ENCODE peak calls at places on chromosome 21, in five cellular contexts. One of them, this sample, is unnamed.

GRCh38 chr21:41227357-41228005 is 59.5 kb downstream of the BACE2 start:
- DNase-seq in IMR-90: no peak
- DNase-seq in ascending aorta: no peak
- DNase-seq in AG04450: no peak
- DNase-seq in choroid plexus epithelial cell: no peak
- DNase-seq in this sample: no peak

GRCh38 chr21:25862596-25862995 is 127.8 kb downstream of the GABPA start:
- DNase-seq in IMR-90: peak; percentile 39
- DNase-seq in ascending aorta: no peak
- DNase-seq in AG04450: no peak
- DNase-seq in choroid plexus epithelial cell: peak; percentile 71
- DNase-seq in this sample: no peak

GRCh38 chr21:31675332-31675731 is 15.8 kb downstream of the SOD1 start:
- DNase-seq in IMR-90: no peak
- DNase-seq in ascending aorta: no peak
- DNase-seq in AG04450: no peak
- DNase-seq in choroid plexus epithelial cell: no peak
- DNase-seq in this sample: no peak

GRCh38 chr21:15000076-15000475 is 64.7 kb downstream of the NRIP1 start:
- DNase-seq in IMR-90: peak; percentile 68
- DNase-seq in ascending aorta: no peak
- DNase-seq in AG04450: no peak
- DNase-seq in choroid plexus epithelial cell: peak; percentile 90
- DNase-seq in this sample: no peak

GRCh38 chr21:34881894-34882371 is 167.2 kb downstream of the RUNX1 start:
- DNase-seq in IMR-90: peak; percentile 92
- DNase-seq in ascending aorta: no peak
- DNase-seq in AG04450: peak; percentile 67
- DNase-seq in choroid plexus epithelial cell: peak; percentile 84
- DNase-seq in this sample: no peak

GRCh38 chr21:35195232-35195631 is 146.1 kb upstream of the RUNX1 start:
- DNase-seq in IMR-90: no peak
- DNase-seq in ascending aorta: no peak
- DNase-seq in AG04450: no peak
- DNase-seq in choroid plexus epithelial cell: no peak
- DNase-seq in this sample: no peak

GRCh38 chr21:36504067-36505058 is 24.4 kb upstream of the CLDN14 start:
- DNase-seq in IMR-90: peak; percentile 68
- DNase-seq in ascending aorta: no peak
- DNase-seq in AG04450: peak; percentile 24
- DNase-seq in choroid plexus epithelial cell: peak; percentile 79
- DNase-seq in this sample: no peak

GRCh38 chr21:39029086-39029772 is 154.0 kb downstream of the PSMG1 start:
- DNase-seq in IMR-90: peak; percentile 83
- DNase-seq in ascending aorta: no peak
- DNase-seq in AG04450: peak; percentile 71
- DNase-seq in choroid plexus epithelial cell: peak; percentile 73
- DNase-seq in this sample: peak; percentile 51

GRCh38 chr21:36929622-36930021 is 36.8 kb downstream of the HLCS start:
- DNase-seq in IMR-90: peak; percentile 49
- DNase-seq in ascending aorta: no peak
- DNase-seq in AG04450: no peak
- DNase-seq in choroid plexus epithelial cell: peak; percentile 41
- DNase-seq in this sample: no peak

GRCh38 chr21:36705679-36706481 is 7.0 kb downstream of the SIM2 start:
- DNase-seq in IMR-90: no peak
- DNase-seq in ascending aorta: no peak
- DNase-seq in AG04450: no peak
- DNase-seq in choroid plexus epithelial cell: no peak
- DNase-seq in this sample: no peak

GRCh38 chr21:45032332-45032731 is 42.0 kb upstream of the ADARB1 start:
- DNase-seq in IMR-90: no peak
- DNase-seq in ascending aorta: peak; percentile 8
- DNase-seq in AG04450: no peak
- DNase-seq in choroid plexus epithelial cell: no peak
- DNase-seq in this sample: no peak

GRCh38 chr21:45034556-45035476 is 39.6 kb upstream of the ADARB1 start:
- DNase-seq in IMR-90: no peak
- DNase-seq in ascending aorta: peak; percentile 6
- DNase-seq in AG04450: no peak
- DNase-seq in choroid plexus epithelial cell: no peak
- DNase-seq in this sample: no peak

GRCh38 chr21:45032977-45033705 is 41.2 kb upstream of the ADARB1 start:
- DNase-seq in IMR-90: no peak
- DNase-seq in ascending aorta: peak; percentile 5
- DNase-seq in AG04450: no peak
- DNase-seq in choroid plexus epithelial cell: peak; percentile 29
- DNase-seq in this sample: no peak

GRCh38 chr21:45035477-45035848 is 38.9 kb upstream of the ADARB1 start:
- DNase-seq in IMR-90: no peak
- DNase-seq in ascending aorta: no peak
- DNase-seq in AG04450: no peak
- DNase-seq in choroid plexus epithelial cell: no peak
- DNase-seq in this sample: no peak

GRCh38 chr21:45033791-45034555 is 40.4 kb upstream of the ADARB1 start:
- DNase-seq in IMR-90: peak; percentile 73
- DNase-seq in ascending aorta: peak; percentile 8
- DNase-seq in AG04450: no peak
- DNase-seq in choroid plexus epithelial cell: peak; percentile 90
- DNase-seq in this sample: no peak
- H3K4me3 ChIP-seq in IMR-90: no peak overlapping the region
- H3K4me3 ChIP-seq in ascending aorta: peak overlapping the region; percentile 18
- H3K4me3 ChIP-seq in AG04450: no peak overlapping the region
- H3K4me3 ChIP-seq in choroid plexus epithelial cell: peak overlapping the region; percentile 32
- H3K4me3 ChIP-seq in this sample: no peak overlapping the region

GRCh38 chr21:44509539-44509938 is 30.5 kb downstream of the KRTAP10-1 start:
- DNase-seq in IMR-90: no peak
- DNase-seq in ascending aorta: no peak
- DNase-seq in AG04450: no peak
- DNase-seq in choroid plexus epithelial cell: no peak
- DNase-seq in this sample: no peak
- TF ChIP-seq CTCF in IMR-90: no peak
- TF ChIP-seq CTCF in ascending aorta: no peak
- TF ChIP-seq CTCF in AG04450: no peak
- TF ChIP-seq CTCF in choroid plexus epithelial cell: no peak
- TF ChIP-seq CTCF in this sample: no peak

GRCh38 chr21:42525228-42525604 is 11.6 kb downstream of the SLC37A1 start:
- DNase-seq in IMR-90: peak; percentile 15
- DNase-seq in ascending aorta: no peak
- DNase-seq in AG04450: no peak
- DNase-seq in choroid plexus epithelial cell: peak; percentile 59
- DNase-seq in this sample: no peak
- H3K4me3 ChIP-seq in IMR-90: no peak overlapping the region
- H3K4me3 ChIP-seq in ascending aorta: no peak overlapping the region
- H3K4me3 ChIP-seq in AG04450: no peak overlapping the region
- H3K4me3 ChIP-seq in choroid plexus epithelial cell: peak overlapping the region; percentile 29
- H3K4me3 ChIP-seq in this sample: no peak overlapping the region

GRCh38 chr21:32824950-32825349 is 53.4 kb upstream of the PAXBP1 start:
- DNase-seq in IMR-90: no peak
- DNase-seq in ascending aorta: no peak
- DNase-seq in AG04450: no peak
- DNase-seq in choroid plexus epithelial cell: no peak
- DNase-seq in this sample: no peak
- TF ChIP-seq CTCF in IMR-90: no peak
- TF ChIP-seq CTCF in ascending aorta: no peak
- TF ChIP-seq CTCF in AG04450: no peak
- TF ChIP-seq CTCF in choroid plexus epithelial cell: no peak
- TF ChIP-seq CTCF in this sample: no peak

GRCh38 chr21:43812139-43812821 is 22.9 kb downstream of the RRP1 start:
- DNase-seq in IMR-90: no peak
- DNase-seq in ascending aorta: no peak
- DNase-seq in AG04450: no peak
- DNase-seq in choroid plexus epithelial cell: no peak
- DNase-seq in this sample: no peak
- H3K4me3 ChIP-seq in IMR-90: no peak overlapping the region
- H3K4me3 ChIP-seq in ascending aorta: no peak overlapping the region
- H3K4me3 ChIP-seq in AG04450: no peak overlapping the region
- H3K4me3 ChIP-seq in choroid plexus epithelial cell: no peak overlapping the region
- H3K4me3 ChIP-seq in this sample: no peak overlapping the region

DNA sequence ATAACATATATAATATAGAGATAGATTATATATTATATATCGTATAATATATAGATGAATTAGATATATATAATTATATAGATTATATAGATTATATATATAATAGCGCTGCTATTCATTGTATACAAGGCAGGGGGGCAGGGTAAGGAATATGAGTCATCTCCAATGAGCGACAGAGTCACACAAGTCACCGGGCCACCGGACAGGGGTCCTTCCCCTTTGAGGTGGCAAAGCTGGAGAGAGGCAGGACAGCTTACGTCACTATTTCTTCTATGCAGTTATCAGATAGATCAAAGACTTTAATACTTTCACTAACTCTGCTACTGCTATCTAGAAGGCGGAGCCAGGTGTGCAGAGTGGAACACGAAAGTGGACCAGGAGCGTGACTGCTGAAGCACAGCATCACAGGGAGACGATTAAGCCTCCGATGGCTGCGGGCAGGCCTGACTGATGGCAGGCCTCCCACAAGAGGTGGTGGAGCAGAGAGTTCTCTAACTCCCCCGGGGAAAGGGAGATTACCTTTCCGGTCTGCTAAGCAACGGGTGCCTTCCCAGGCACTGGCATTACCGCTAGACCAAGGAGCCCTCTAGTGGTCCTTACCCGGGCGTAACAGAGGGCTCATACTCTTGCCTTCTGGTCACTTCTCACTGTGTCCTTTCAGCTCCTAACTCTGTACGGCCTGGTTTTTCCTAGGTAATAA is 2154.7 kb downstream of the MRPL39 start:
- DNase-seq in IMR-90: no peak
- DNase-seq in ascending aorta: no peak
- DNase-seq in AG04450: no peak
- DNase-seq in choroid plexus epithelial cell: no peak
- DNase-seq in this sample: no peak
- TF ChIP-seq CTCF in IMR-90: no peak
- TF ChIP-seq CTCF in ascending aorta: no peak
- TF ChIP-seq CTCF in AG04450: no peak
- TF ChIP-seq CTCF in choroid plexus epithelial cell: no peak
- TF ChIP-seq CTCF in this sample: no peak

DNA sequence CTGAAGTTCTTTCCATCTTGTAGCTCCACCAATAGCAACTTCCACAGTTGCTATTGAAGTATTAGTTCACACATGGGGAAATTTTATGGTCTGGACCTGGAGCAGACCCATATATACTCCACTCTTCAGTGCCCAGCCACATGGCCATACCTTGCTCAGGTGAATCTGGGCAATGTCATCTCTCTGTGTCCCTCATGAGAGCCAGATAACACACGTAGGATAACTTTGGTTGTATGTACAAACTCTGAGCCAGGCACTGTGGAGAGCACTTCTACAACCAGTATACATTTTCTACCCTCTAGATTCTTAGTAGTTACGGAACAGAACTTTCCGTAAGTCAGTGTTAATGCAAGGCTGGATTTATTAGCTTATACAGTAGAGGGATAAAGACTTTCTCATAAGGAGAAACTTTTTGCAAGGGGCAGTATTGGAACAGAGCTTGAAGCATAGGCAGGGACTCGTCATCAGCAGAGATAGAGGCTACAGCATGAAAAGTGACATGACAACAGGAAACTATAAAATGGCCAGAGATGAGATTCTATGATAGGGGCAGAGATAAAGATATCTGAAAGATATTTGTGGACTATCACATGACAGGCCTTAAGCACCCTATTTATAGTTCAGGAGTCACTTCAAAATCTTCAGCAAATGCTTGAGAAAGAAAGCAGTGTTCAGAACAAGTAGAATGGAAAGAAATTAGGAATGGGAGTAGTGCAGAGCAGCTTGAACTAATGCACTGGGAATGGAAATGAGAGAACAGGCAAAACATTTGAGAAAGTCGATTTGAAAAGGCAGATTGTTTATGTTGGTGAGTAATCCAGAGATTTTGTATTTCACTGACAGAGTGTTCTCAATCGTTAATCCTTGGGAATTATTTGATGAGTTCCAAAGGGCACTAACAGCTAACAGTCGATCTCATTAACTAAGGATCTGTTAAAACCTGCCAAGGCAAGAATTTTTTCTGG is 481.8 kb downstream of the USP25 start:
- DNase-seq in IMR-90: peak; percentile 1
- DNase-seq in ascending aorta: no peak
- DNase-seq in AG04450: no peak
- DNase-seq in choroid plexus epithelial cell: peak; percentile 30
- DNase-seq in this sample: no peak
- H3K4me3 ChIP-seq in IMR-90: no peak overlapping the region
- H3K4me3 ChIP-seq in ascending aorta: no peak overlapping the region
- H3K4me3 ChIP-seq in AG04450: no peak overlapping the region
- H3K4me3 ChIP-seq in choroid plexus epithelial cell: no peak overlapping the region
- H3K4me3 ChIP-seq in this sample: no peak overlapping the region

DNA sequence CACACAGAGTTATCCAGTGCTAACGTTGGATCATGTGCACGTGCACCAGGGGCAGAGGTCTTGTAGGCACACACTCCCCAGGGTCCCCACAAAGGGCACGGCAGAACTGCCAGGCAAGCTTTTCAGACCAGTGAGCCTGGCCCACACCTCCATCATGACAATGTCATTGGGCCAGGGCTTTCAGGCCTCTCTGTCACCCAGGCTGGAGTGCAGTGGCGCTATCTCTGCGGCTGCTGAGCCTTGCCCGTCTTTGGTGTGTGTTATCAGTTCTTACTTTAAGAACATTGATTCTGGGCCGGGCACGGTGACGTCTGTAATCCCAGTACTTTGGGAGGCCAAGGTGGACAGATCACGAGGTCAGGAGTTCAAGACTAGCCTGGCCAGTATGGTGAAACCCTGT is 44.2 kb downstream of the PKNOX1 start:
- DNase-seq in IMR-90: no peak
- DNase-seq in ascending aorta: no peak
- DNase-seq in AG04450: no peak
- DNase-seq in choroid plexus epithelial cell: no peak
- DNase-seq in this sample: no peak
- TF ChIP-seq CTCF in IMR-90: no peak
- TF ChIP-seq CTCF in ascending aorta: no peak
- TF ChIP-seq CTCF in AG04450: no peak
- TF ChIP-seq CTCF in choroid plexus epithelial cell: no peak
- TF ChIP-seq CTCF in this sample: no peak